ENCODE peak calls at places on chromosomes 1 and 21, in four cellular contexts. U is AG09309, C is epithelial cell of proximal tubule, A is lower lobe of right lung. P is an unnamed sample.
A peak's percentile ranks its signal among the peaks of the same experiment; 100 is the strongest.

GRCh38 chr1:155218854-155219591 is 10.5 kb downstream of the MTX1 start:
- DNase-seq in U (no peak), C (no peak), A (no peak), P (no peak)

GRCh38 chr21:39451332-39452206 is at the start of gene SH3BGR:
- DNase-seq in U (no peak), C (no peak), A (peak; percentile 69), P (no peak)

GRCh38 chr21:16082038-16082816 is 352.4 kb downstream of the USP25 start:
- DNase-seq in U (no peak), C (no peak), A (no peak), P (no peak)

GRCh38 chr1:220751130-220751529 is 3.0 kb downstream of the MTARC2 start:
- DNase-seq in U (no peak), C (no peak), A (peak; percentile 55), P (no peak)

GRCh38 chr1:200035956-200036615 is 8.6 kb downstream of the NR5A2 start:
- DNase-seq in U (no peak), C (no peak), A (no peak), P (no peak)

GRCh38 chr21:35256468-35256988 is 207.4 kb upstream of the RUNX1 start:
- DNase-seq in U (peak; percentile 95), C (peak; percentile 93), A (peak; percentile 83), P (peak; percentile 82)

GRCh38 chr1:84246228-84246627 is 55.3 kb upstream of the SAMD13 start:
- DNase-seq in U (no peak), C (no peak), A (no peak), P (no peak)

GRCh38 chr21:25036775-25037174 is 570.5 kb downstream of the MRPL39 start:
- DNase-seq in U (no peak), C (no peak), A (no peak), P (no peak)

GRCh38 chr1:230824571-230825060 is 43.7 kb downstream of the C1orf198 start:
- DNase-seq in U (no peak), C (no peak), A (no peak), P (no peak)

GRCh38 chr1:237756304-237756967 is 134.3 kb downstream of the ZP4 start:
- DNase-seq in U (no peak), C (no peak), A (no peak), P (no peak)

GRCh38 chr1:205588691-205589445 is 42.9 kb downstream of the ELK4 start:
- DNase-seq in U (peak; percentile 7), C (no peak), A (no peak), P (no peak)

GRCh38 chr1:170664283-170664827 is 424 bp downstream of the PRRX1 start:
- DNase-seq in U (no peak), C (no peak), A (peak; percentile 50), P (no peak)

GRCh38 chr21:45264919-45265515 is 22.7 kb downstream of the POFUT2 start:
- DNase-seq in U (no peak), C (no peak), A (no peak), P (no peak)

GRCh38 chr1:66294692-66295384 is 239.1 kb upstream of the SGIP1 start:
- DNase-seq in U (no peak), C (peak; percentile 23), A (no peak), P (no peak)

GRCh38 chr1:190583862-190584261 is 106.2 kb upstream of the BRINP3 start:
- DNase-seq in U (no peak), C (no peak), A (no peak), P (no peak)

GRCh38 chr21:35850029-35850428 is 210.3 kb downstream of the SETD4 start:
- DNase-seq in U (peak; percentile 46), C (no peak), A (no peak), P (peak; percentile 22)

GRCh38 chr21:45761703-45762102 is 118.2 kb downstream of the PCBP3 start:
- DNase-seq in U (no peak), C (no peak), A (no peak), P (no peak)

GRCh38 chr1:245363821-245364220 is 209.0 kb downstream of the KIF26B start:
- DNase-seq in U (no peak), C (no peak), A (no peak), P (no peak)

GRCh38 chr1:206557636-206558473 is 50.5 kb downstream of the RASSF5 start:
- DNase-seq in U (no peak), C (no peak), A (peak; percentile 64), P (no peak)

GRCh38 chr1:61448934-61449368 is 276.0 kb downstream of the TM2D1 start:
- DNase-seq in U (peak; percentile 84), C (no peak), A (no peak), P (no peak)

GRCh38 chr1:31985430-31985829 is 28.2 kb upstream of the KHDRBS1 start:
- DNase-seq in U (no peak), C (no peak), A (no peak), P (no peak)

GRCh38 chr1:59511476-59512465 is 214.9 kb downstream of the FGGY start:
- DNase-seq in U (no peak), C (no peak), A (no peak), P (no peak)

GRCh38 chr1:168482106-168482505 is 61.7 kb downstream of the XCL2 start:
- DNase-seq in U (no peak), C (no peak), A (no peak), P (peak; percentile 46)

GRCh38 chr1:55143686-55144085 is 71.5 kb downstream of the USP24 start:
- DNase-seq in U (no peak), C (no peak), A (no peak), P (no peak)

GRCh38 chr1:114342376-114342775 is 168.6 kb downstream of the TRIM33 start:
- DNase-seq in U (no peak), C (no peak), A (no peak), P (no peak)

GRCh38 chr1:70915258-70915657 is 132.4 kb downstream of the PTGER3 start:
- DNase-seq in U (no peak), C (no peak), A (no peak), P (no peak)

GRCh38 chr21:44972301-44972814 is 32.5 kb downstream of the SLX9 start:
- DNase-seq in U (no peak), C (no peak), A (no peak), P (no peak)

GRCh38 chr1:67463298-67463960 is 33.2 kb upstream of the SERBP1 start:
- DNase-seq in U (no peak), C (no peak), A (no peak), P (no peak)

GRCh38 chr1:6545276-6545934 is 8.9 kb downstream of the NOL9 start:
- DNase-seq in U (no peak), C (no peak), A (no peak), P (no peak)

GRCh38 chr1:82625562-82625961 is 824.8 kb downstream of the ADGRL2 start:
- DNase-seq in U (no peak), C (no peak), A (no peak), P (no peak)

GRCh38 chr1:209335090-209335692 is 248.3 kb upstream of the CAMK1G start:
- DNase-seq in U (no peak), C (no peak), A (no peak), P (no peak)

GRCh38 chr1:115067460-115067859 is 21.8 kb downstream of the TSPAN2 start:
- DNase-seq in U (no peak), C (no peak), A (no peak), P (no peak)

GRCh38 chr1:224182057-224182865 is 779 bp upstream of the DEGS1 start:
- DNase-seq in U (no peak), C (peak; percentile 71), A (no peak), P (no peak)

GRCh38 chr1:12085643-12086260 is 22.6 kb downstream of the TNFRSF8 start:
- DNase-seq in U (no peak), C (no peak), A (no peak), P (no peak)

GRCh38 chr1:12081648-12082396 is 18.7 kb downstream of the TNFRSF8 start:
- DNase-seq in U (no peak), C (no peak), A (no peak), P (no peak)

GRCh38 chr1:12080773-12081556 is 17.9 kb downstream of the TNFRSF8 start:
- DNase-seq in U (no peak), C (no peak), A (no peak), P (no peak)

GRCh38 chr1:12083766-12084165 is 20.7 kb downstream of the TNFRSF8 start:
- DNase-seq in U (peak; percentile 50), C (no peak), A (no peak), P (no peak)

GRCh38 chr1:12082988-12083387 is 19.9 kb downstream of the TNFRSF8 start:
- DNase-seq in U (no peak), C (no peak), A (no peak), P (no peak)
- TF ChIP-seq CTCF in U (no peak), C (no peak), A (no peak), P (no peak)

GRCh38 chr1:37472994-37473393 is 1.4 kb upstream of the ZC3H12A start:
- DNase-seq in U (no peak), C (no peak), A (no peak), P (no peak)
- H3K4me3 ChIP-seq in U (no peak overlapping the region), C (peak overlapping the region; percentile 76), A (peak overlapping the region; percentile 83), P (no peak overlapping the region)

DNA sequence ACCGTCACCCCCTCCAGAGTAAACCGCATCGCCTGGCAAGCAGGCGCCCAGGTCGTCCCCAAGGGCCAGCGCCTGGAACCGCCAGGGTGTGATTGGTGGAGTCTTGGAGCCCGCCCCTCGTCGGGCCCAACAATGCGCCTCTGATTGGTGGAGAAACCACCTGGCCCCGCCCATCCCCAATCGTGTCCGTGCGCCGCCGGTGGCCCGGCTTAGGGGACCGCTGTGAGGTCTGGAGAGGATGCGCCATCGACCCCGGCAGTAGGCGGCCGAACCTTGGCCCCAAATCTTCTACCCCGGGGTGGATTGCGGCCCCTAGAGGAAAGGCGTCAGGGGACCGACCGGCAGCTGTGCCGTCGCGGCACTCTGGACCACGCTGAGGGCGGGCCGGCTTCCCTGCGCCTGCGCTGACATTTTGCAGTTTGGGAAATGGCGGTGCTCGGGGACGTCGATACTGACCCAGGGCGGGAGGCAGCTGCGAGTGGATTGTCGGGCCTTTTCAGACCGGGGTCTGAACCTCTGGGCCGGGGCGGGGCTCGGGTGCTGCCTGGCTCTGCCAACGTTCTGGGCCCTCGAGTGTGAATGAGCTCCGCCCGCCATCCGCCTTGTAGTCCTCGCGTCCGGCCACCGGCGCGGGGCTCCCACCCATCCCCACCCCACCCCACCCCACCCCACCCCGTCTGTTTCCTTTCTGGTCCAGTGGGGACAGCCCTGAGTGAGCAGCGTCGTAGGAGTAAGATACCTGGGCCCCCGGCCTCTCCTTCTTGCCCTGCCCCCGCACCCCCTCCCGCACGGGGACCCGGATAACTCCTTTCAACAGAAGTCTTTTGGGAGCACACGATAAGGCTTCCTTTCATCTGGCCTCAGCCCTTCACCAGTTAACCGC is 34.2 kb downstream of the SLC2A1 start:
- DNase-seq in U (no peak), C (no peak), A (peak; percentile 94), P (peak; percentile 59)
- TF ChIP-seq CTCF in U (peak; percentile 15), C (no peak), A (peak; percentile 25), P (no peak)

GRCh38 chr1:228798047-228798446 is 62.8 kb downstream of the RHOU start:
- DNase-seq in U (no peak), C (no peak), A (no peak), P (no peak)

GRCh38 chr1:228801068-228801467 is 65.8 kb downstream of the RHOU start:
- DNase-seq in U (no peak), C (no peak), A (no peak), P (no peak)

GRCh38 chr1:228795578-228795977 is 60.3 kb downstream of the RHOU start:
- DNase-seq in U (no peak), C (no peak), A (no peak), P (no peak)

GRCh38 chr1:228799929-228800328 is 64.7 kb downstream of the RHOU start:
- DNase-seq in U (no peak), C (no peak), A (no peak), P (no peak)

DNA sequence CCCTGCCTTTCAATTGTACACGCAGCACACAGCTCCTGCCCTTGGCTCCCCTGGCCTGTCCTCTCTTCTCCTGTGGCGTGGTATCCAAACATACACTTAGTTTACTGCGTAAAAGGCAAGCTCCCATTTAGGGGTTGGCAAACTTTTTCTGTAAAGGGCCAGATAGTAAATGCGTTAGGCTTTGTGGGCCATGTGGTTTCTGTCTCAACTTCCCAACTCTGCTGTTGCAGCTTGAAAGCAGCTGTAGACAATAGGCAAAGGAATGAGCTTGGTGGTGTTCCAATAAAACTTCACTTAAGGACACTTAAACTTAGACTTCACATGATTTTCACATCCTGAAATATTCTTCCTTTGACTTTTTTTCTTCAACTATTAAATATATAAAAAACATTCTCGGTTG is 63.3 kb downstream of the RHOU start:
- DNase-seq in U (no peak), C (no peak), A (no peak), P (peak; percentile 29)
- H3K4me3 ChIP-seq in U (no peak overlapping the region), C (no peak overlapping the region), A (no peak overlapping the region), P (no peak overlapping the region)

P was measured in HFF-Myc.